ENCODE peak calls at places on chromosomes 6 and 20, in seven cellular contexts. U, Q, N, Z, H, A and F are unnamed samples.

GRCh38 chr20:19757973-19758887 is at the start of gene RIN2:
- DNase-seq in U (peak), Q (peak), N (peak), Z (peak), H (peak), A (peak), F (peak)

GRCh38 chr20:3805594-3806264 is 9.6 kb downstream of the CDC25B start:
- DNase-seq in U (no peak), Q (no peak), N (no peak), Z (no peak), H (no peak), A (no peak), F (no peak)

GRCh38 chr6:11525468-11526155 is 11.9 kb upstream of the TMEM170B start:
- DNase-seq in U (no peak), Q (no peak), N (no peak), Z (no peak), H (peak), A (no peak), F (no peak)

GRCh38 chr6:13268914-13269532 is 59.3 kb downstream of the TBC1D7 start:
- DNase-seq in U (no peak), Q (no peak), N (no peak), Z (no peak), H (no peak), A (no peak), F (no peak)

GRCh38 chr6:656460-657252 is at the start of gene HUS1B:
- DNase-seq in U (no peak), Q (no peak), N (no peak), Z (no peak), H (no peak), A (no peak), F (no peak)

GRCh38 chr6:1611572-1612385 is 2.1 kb downstream of the FOXC1 start:
- DNase-seq in U (no peak), Q (no peak), N (no peak), Z (no peak), H (no peak), A (no peak), F (no peak)

GRCh38 chr6:32843321-32843978 is 397 bp downstream of the PSMB8 start:
- DNase-seq in U (no peak), Q (no peak), N (no peak), Z (peak), H (no peak), A (no peak), F (peak)

GRCh38 chr6:169170583-169170955 is 83.1 kb downstream of the THBS2 start:
- DNase-seq in U (no peak), Q (no peak), N (no peak), Z (no peak), H (no peak), A (no peak), F (no peak)

GRCh38 chr6:110520992-110521543 is 44.7 kb upstream of the SLC22A16 start:
- DNase-seq in U (no peak), Q (no peak), N (no peak), Z (no peak), H (no peak), A (no peak), F (no peak)

GRCh38 chr6:132153221-132153896 is 202.2 kb upstream of the CCN2 start:
- DNase-seq in U (no peak), Q (no peak), N (no peak), Z (no peak), H (no peak), A (no peak), F (no peak)

GRCh38 chr20:53331151-53331973 is 262.3 kb downstream of the ZNF217 start:
- DNase-seq in U (no peak), Q (no peak), N (no peak), Z (no peak), H (peak), A (peak), F (no peak)

GRCh38 chr6:34476941-34477340 is 11.1 kb downstream of the PACSIN1 start:
- DNase-seq in U (no peak), Q (no peak), N (no peak), Z (no peak), H (no peak), A (no peak), F (no peak)

DNA sequence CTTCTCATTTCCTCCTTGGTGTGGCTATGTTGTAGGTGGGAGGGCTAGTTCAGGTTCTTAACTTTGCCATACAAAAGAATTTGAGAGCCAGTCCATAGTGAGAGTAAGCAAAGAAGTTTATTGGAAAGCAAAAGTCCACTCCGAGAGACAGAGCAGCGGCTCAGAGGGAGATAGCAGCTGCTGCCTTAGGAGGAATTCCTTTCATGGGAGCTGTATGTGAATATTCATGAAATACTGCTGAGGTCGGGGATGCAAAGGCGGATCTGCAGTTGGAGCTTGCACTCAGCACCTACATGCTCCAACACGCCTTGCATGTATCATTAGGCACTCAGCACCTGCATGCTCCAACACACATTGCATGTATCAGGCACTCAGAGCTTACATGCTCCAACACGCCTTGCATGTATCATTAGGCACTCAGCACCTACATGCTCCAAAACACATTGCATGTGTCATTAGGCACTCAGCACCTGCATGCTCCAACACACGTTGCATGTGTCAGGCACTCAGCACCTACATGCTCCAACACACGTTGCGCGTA is 54.9 kb downstream of the CDH4 start:
- DNase-seq in U (no peak), Q (no peak), N (no peak), Z (no peak), H (no peak), A (no peak), F (no peak)
- H3K4me3 ChIP-seq in U (no peak), Q (no peak), N (no peak), Z (no peak), H (no peak), A (no peak), F (no peak)

DNA sequence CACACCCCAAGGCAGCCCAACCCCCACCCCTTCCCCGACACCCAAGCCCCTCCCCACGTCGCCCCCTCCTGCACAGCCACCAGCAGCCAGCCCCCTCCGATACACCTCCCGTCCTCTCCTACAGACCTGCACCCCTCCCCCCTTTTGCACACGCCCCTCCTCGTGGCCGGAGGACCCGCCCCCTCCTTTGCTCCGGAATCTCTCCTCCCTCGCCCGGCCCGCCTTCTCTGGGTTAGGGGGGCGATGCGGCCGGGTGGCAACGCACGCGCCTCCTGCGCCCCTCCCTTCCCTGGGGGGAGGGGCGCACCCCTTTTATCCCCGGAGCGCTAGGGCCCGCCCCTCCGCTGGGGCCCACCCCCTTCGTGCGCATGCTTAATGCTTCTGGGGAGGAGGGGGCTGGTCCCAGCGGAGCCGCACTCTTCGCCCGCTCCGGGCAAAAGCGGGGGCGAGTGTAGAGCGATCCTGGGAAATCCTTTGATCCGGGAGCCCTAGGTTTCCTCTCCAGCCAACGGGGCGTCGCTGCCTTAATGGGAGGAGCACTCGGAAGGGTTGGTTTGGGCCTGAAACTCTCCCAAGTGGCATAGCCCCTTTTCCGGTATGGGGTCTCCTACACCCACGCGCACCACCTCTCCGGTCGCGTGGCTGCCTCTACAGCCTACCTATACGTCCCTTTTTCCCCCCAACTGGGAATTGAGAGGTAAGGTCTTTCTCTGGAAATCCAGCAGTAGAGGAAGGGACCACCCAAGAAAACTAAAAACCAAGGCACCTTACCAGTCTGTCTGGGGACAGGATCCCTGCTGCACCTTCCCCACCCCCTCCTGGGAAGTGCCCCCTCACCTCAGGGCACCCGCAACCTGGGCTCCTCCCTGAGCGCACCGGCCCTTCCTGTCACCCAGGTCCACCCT is 1.9 kb downstream of the SOX12 start:
- DNase-seq in U (peak), Q (peak), N (peak), Z (peak), H (peak), A (peak), F (peak)
- TF ChIP-seq POLR2A in U (no peak), Q (no peak), N (no peak), Z (peak), H (no peak), A (no peak), F (peak)

DNA sequence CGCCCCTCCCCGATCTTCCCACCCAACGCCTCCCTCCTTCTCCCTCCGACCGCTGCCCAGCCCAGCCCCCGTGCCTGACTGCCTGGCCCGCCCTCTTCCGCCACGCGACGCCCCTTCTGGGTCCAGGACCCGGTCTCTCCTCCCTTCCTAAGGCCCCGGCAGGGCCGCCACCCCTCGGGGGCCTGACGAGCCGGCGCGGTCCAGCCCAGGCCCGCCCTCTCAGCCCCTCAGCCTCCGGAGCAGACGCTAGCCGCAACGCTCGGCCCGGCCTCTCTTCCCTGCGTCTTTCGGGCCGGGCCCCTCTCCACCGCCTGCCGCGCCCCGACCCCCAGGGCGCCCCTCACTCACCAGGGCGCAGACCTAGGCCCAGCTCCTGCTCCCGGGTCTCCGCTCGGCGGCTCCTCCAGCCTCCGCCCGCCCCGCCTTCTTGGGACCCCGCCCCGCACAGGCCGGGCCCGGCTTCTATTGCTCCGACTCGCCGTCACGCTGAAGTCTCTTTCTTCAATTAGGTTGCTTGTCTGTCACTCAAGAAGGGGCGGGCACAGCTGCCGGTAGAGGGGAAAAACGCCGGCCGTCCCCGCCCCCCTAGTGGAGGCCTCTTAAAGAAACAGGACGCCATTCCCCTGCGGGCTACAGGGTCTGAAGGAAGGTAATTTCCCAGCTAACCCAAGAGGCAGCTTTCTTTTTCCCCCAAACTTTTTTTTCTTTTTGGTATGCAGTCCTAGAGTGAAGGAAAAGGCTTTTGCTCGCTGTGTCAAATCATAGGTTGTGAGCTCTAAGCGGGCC is at the start of gene ELMO2:
- DNase-seq in U (peak), Q (peak), N (peak), Z (peak), H (peak), A (peak), F (peak)
- TF ChIP-seq POLR2AphosphoS5 in U (peak), Q (peak), N (peak), Z (peak), H (peak), A (peak), F (peak)

DNA sequence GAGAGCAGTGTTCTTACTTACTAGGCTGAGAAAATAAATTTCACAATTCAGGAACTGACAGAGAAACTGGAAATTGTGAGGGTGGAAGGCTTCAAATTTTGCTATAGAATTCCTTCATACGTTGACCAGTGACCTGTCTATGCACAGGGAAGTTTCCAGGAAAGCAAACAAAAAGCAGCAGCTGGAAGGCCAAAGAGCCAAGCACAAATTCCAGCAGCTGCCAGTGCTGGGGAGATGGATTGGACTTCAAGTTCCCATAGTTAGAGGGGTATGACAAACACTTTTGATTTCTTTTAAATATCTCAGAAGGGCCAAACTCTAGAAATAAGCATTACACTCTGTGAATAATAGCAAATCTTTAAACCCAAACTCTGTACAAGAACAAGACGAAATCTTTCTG is 299.1 kb upstream of the KCNQ5 start:
- DNase-seq in U (no peak), Q (no peak), N (no peak), Z (no peak), H (no peak), A (no peak), F (no peak)
- H3K4me3 ChIP-seq in U (no peak), Q (no peak), N (no peak), Z (no peak), H (no peak), A (no peak), F (no peak)

GRCh38 chr20:46509523-46509922 is 3.8 kb downstream of the ZNF334 start:
- DNase-seq in U (no peak), Q (no peak), N (no peak), Z (no peak), H (no peak), A (no peak), F (no peak)

GRCh38 chr20:46507760-46508407 is 5.5 kb downstream of the ZNF334 start:
- DNase-seq in U (no peak), Q (no peak), N (no peak), Z (no peak), H (no peak), A (no peak), F (no peak)

DNA sequence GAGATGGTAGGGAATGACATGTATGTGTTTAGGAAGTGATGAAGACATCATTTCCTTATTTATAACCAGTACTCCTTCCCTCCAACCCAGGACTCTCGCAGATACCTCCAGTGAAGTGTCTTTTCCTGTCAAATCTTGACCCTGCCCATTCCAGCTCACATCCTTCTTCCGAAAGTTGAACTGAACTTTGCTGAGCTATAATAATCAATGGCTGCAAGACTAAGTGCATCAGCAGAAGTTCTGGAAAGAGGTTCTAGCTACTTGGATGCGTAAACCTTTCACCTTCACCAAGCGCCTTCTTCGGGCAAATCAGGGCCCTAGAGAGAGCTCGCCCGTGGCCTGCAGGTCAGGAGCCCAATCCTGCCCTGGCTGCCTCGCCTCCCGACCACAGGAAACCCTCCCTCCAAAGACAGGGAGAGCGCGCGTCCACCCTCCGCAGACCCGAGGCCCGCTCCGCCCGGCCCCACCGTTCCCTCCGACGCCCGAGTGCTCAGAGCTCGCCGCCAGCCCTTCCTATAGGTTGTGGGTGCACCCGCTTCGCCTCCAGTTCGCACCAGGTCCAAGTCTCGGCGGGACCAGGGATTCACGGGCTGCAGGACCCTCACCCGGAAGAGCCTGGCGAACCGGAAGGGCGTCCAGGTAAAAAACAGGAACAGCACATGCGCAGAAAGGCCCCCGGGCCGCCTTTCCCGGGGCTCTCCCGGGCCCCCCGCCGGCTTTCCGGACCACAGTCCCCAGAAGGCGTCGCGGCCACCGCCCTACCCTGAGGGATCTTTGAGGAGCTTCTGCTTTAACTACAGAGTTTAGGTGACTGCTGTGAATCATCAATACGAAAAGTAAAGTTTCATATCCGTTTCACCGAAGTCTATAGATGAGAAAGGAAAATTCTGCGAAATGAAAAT is at the start of gene ZNF334:
- DNase-seq in U (peak), Q (peak), N (peak), Z (peak), H (peak), A (no peak), F (peak)
- TF ChIP-seq POLR2A in U (no peak), Q (peak), N (no peak), Z (no peak), H (no peak), A (no peak), F (no peak)

GRCh38 chr6:138492871-138493270 is 6.4 kb downstream of the NHSL1 start:
- DNase-seq in U (no peak), Q (no peak), N (no peak), Z (no peak), H (no peak), A (no peak), F (no peak)

GRCh38 chr6:138491020-138491419 is 8.3 kb downstream of the NHSL1 start:
- DNase-seq in U (no peak), Q (no peak), N (no peak), Z (no peak), H (no peak), A (no peak), F (no peak)

GRCh38 chr6:138492113-138492512 is 7.2 kb downstream of the NHSL1 start:
- DNase-seq in U (no peak), Q (no peak), N (no peak), Z (no peak), H (no peak), A (no peak), F (no peak)

GRCh38 chr6:138494312-138494711 is 5.0 kb downstream of the NHSL1 start:
- DNase-seq in U (no peak), Q (no peak), N (no peak), Z (no peak), H (no peak), A (no peak), F (no peak)

GRCh38 chr6:138493413-138493812 is 5.9 kb downstream of the NHSL1 start:
- DNase-seq in U (no peak), Q (no peak), N (no peak), Z (no peak), H (peak), A (no peak), F (peak)
- TF ChIP-seq POLR2AphosphoS5 in U (no peak), Q (no peak), N (peak), Z (no peak), H (peak), A (no peak), F (peak)

GRCh38 chr6:52512199-52512598 is 64.7 kb downstream of the TRAM2 start:
- DNase-seq in U (peak), Q (no peak), N (no peak), Z (peak), H (no peak), A (peak), F (no peak)

GRCh38 chr6:52514514-52514913 is 62.3 kb downstream of the TRAM2 start:
- DNase-seq in U (peak), Q (no peak), N (no peak), Z (no peak), H (no peak), A (peak), F (no peak)

GRCh38 chr6:52513464-52513863 is 63.4 kb downstream of the TRAM2 start:
- DNase-seq in U (no peak), Q (no peak), N (no peak), Z (no peak), H (no peak), A (no peak), F (no peak)

GRCh38 chr6:52515219-52515960 is 61.5 kb downstream of the TRAM2 start:
- DNase-seq in U (no peak), Q (no peak), N (no peak), Z (no peak), H (no peak), A (no peak), F (no peak)

GRCh38 chr6:52513896-52514295 is 63.0 kb downstream of the TRAM2 start:
- DNase-seq in U (no peak), Q (no peak), N (no peak), Z (no peak), H (no peak), A (no peak), F (no peak)
- H3K4me3 ChIP-seq in U (no peak), Q (no peak), N (no peak), Z (no peak), H (no peak), A (no peak), F (no peak)

DNA sequence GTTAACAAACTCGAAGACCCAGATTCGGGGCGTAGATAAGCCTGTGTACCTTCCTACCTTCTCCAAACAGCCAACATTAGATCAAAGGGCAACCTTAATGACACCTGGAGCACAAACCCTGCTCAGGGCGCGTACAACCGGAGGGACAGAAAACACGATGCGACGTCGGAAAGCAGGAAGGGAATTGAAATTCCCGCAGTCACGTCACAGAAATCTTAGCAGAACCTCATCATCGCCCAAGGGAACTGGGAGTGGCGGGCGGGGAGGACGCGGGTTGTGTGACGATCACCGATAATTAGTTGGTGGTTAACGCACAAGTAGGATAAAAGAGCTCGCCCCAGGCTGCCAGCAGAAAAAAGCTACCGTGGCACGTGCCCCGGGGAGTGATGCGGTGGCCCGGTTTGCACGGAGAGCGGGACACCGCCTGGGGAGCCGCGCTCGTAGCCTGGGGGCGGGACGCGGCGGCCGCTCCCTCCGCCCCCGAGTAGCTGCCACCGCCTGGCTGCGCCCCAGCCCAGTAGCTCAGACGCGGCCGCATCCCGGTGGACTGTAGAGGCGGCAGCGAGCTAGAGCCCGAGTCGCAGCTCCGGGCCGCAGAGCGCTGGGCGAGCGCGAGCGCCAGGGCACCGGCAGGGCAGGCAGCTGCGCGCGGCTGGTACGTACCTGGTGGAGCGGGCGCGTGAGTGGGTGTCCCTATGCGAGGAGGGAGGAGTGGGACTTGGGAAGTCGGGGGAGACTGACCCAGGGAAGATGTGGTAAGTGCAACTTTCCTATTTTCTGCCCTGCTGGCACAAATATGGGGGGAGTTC is at the start of gene PKIB:
- DNase-seq in U (peak), Q (peak), N (peak), Z (peak), H (peak), A (peak), F (peak)
- TF ChIP-seq POLR2A in U (peak), Q (peak), N (no peak), Z (peak), H (no peak), A (peak), F (peak)